ENCODE peak calls at places on chromosomes 13 and 19, in six cellular contexts. W is cardiac muscle cell, R is body of pancreas, M is mammary epithelial cell, V is pancreas, S is lower leg skin. N is an unnamed sample.

GRCh38 chr13:82480415-82480814 is 1401.9 kb downstream of the SLITRK1 start:
- DNase-seq in W (peak), R (no peak), S (no peak), M (no peak), V (no peak), N (no peak)

GRCh38 chr19:2527716-2528115 is 51.8 kb downstream of the GADD45B start:
- DNase-seq in M (no peak), W (no peak), R (no peak), V (no peak), S (no peak), N (no peak)

GRCh38 chr19:49894879-49895565 is 1.7 kb downstream of the IL4I1 start:
- DNase-seq in R (no peak), M (no peak), W (no peak), S (no peak), V (no peak), N (no peak)

GRCh38 chr13:43698743-43699142 is 88.0 kb downstream of the ENOX1 start:
- DNase-seq in W (no peak), M (no peak), S (no peak), V (no peak), R (no peak), N (no peak)

GRCh38 chr13:51684076-51684475 is 99.8 kb downstream of the WDFY2 start:
- DNase-seq in W (no peak), S (no peak), M (no peak), R (no peak), V (no peak), N (no peak)

GRCh38 chr19:10395436-10395835 is 7.9 kb downstream of the CDC37 start:
- DNase-seq in R (no peak), M (no peak), V (peak), S (no peak), W (no peak), N (no peak)

GRCh38 chr13:40247845-40248244 is 418.6 kb downstream of the FOXO1 start:
- DNase-seq in R (no peak), S (no peak), M (peak), W (no peak), V (no peak), N (no peak)

GRCh38 chr13:60090579-60090978 is 73.1 kb downstream of the DIAPH3 start:
- DNase-seq in M (no peak), W (no peak), V (no peak), R (no peak), S (no peak), N (no peak)

GRCh38 chr13:51689597-51689996 is 105.3 kb downstream of the WDFY2 start:
- DNase-seq in V (no peak), R (no peak), S (no peak), W (no peak), M (peak), N (no peak)

GRCh38 chr13:29621841-29622240 is 26.4 kb upstream of the SLC7A1 start:
- DNase-seq in R (no peak), W (no peak), S (no peak), V (no peak), M (no peak), N (no peak)

GRCh38 chr19:44608391-44608821 is 5.0 kb upstream of the IGSF23 start:
- DNase-seq in R (no peak), V (no peak), W (no peak), M (no peak), S (no peak), N (no peak)

GRCh38 chr13:98658131-98658530 is 81.2 kb upstream of the STK24 start:
- DNase-seq in S (peak), V (no peak), R (no peak), W (no peak), M (peak), N (no peak)

GRCh38 chr19:42032428-42032827 is 37.6 kb downstream of the GRIK5 start:
- DNase-seq in R (no peak), V (no peak), M (no peak), S (no peak), W (no peak), N (no peak)

GRCh38 chr13:51849145-51850101 is 4.4 kb upstream of the TMEM272 start:
- DNase-seq in V (no peak), R (peak), M (no peak), W (peak), S (no peak), N (no peak)

GRCh38 chr13:73000027-73000674 is 58.7 kb upstream of the KLF5 start:
- DNase-seq in R (no peak), W (peak), S (no peak), M (peak), V (no peak), N (no peak)

DNA sequence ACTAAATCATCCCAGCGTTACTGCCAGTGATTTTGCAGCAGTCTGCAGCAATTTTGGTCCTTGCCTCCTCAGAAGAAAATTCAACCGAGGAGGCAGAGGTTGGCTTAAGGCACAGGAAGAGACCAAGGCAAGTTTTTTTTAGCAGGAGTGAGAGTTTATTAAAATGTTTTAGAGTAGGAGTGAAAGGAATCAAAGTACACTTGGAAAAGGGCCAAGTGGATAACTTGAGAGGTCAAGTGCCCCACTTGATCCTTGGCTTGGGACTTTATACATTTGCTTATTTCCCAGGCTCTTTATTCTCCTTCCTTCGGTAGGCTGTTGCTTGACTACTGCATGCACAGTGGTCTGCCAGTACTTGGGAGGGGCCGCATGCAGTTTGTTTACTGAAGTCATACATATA is 2.9 kb upstream of the ZNF134 start:
- DNase-seq in V (no peak), M (no peak), R (no peak), W (peak), S (no peak), N (no peak)
- TF ChIP-seq CTCF in V (no peak), M (no peak), R (no peak), W (no peak), S (no peak), N (no peak)

DNA sequence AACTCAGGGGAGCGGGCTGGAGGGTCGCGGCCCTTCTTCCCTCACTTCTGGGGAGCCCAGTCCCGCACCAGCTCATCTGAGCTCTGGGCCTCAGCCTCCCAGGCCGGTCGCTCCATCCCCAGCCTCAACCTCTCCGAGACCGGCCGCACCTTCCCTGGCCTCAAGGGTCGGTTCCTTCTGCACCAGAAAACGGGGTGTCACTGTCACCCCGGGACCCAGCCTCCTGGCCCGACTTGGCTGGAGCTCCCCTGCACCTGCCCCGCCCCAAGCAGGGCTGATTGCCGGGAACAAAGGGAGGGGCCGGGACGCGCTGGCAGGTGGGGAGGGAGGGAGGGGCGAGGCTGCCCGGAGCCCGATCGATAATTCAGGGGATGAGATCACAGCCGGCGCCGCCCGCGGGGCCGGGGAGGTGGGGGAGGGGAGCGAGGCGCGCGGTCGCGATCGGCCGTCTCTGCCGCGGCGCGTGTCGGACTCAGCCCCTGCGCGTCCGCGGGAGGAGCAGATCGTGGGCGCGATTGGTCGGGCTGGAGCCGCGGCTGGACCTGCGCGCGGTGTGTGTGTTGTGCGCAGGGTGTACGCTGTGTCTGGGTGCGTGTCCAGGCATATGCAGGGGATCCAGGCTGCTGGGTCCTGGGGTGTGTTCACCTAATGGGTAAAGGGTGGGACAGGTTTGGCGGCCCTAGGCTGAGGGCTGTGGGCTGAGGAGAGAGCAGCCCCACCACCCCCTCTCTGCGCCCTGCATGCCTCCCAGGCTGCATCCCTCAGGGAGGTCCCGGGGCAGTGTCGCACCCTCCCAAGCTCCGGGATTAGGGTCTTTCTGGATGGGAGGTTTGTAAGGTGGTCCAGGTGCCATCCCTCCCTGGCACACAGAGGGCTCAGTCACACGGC is 1.1 kb upstream of the SHC2 start:
- DNase-seq in R (peak), M (no peak), W (peak), S (peak), V (peak), N (peak)
- H3K4me3 ChIP-seq in R (no peak), M (no peak), W (peak), S (no peak), V (peak), N (peak)

GRCh38 chr13:83876546-83876945 is 5.7 kb downstream of the SLITRK1 start:
- DNase-seq in S (no peak), V (no peak), W (no peak), M (no peak), R (no peak), N (no peak)

GRCh38 chr13:83878691-83879410 is 3.4 kb downstream of the SLITRK1 start:
- DNase-seq in M (no peak), S (peak), V (peak), R (no peak), W (peak), N (no peak)

GRCh38 chr13:83880275-83881027 is 1.8 kb downstream of the SLITRK1 start:
- DNase-seq in S (peak), R (peak), V (peak), M (no peak), W (no peak), N (no peak)

GRCh38 chr13:83879431-83880171 is 2.7 kb downstream of the SLITRK1 start:
- DNase-seq in R (peak), S (peak), M (peak), W (no peak), V (peak), N (no peak)

GRCh38 chr13:83877901-83878300 is 4.4 kb downstream of the SLITRK1 start:
- DNase-seq in R (no peak), M (no peak), V (no peak), S (no peak), W (no peak), N (no peak)
- TF ChIP-seq CTCF in R (no peak), M (no peak), V (no peak), S (no peak), W (no peak), N (no peak)

DNA sequence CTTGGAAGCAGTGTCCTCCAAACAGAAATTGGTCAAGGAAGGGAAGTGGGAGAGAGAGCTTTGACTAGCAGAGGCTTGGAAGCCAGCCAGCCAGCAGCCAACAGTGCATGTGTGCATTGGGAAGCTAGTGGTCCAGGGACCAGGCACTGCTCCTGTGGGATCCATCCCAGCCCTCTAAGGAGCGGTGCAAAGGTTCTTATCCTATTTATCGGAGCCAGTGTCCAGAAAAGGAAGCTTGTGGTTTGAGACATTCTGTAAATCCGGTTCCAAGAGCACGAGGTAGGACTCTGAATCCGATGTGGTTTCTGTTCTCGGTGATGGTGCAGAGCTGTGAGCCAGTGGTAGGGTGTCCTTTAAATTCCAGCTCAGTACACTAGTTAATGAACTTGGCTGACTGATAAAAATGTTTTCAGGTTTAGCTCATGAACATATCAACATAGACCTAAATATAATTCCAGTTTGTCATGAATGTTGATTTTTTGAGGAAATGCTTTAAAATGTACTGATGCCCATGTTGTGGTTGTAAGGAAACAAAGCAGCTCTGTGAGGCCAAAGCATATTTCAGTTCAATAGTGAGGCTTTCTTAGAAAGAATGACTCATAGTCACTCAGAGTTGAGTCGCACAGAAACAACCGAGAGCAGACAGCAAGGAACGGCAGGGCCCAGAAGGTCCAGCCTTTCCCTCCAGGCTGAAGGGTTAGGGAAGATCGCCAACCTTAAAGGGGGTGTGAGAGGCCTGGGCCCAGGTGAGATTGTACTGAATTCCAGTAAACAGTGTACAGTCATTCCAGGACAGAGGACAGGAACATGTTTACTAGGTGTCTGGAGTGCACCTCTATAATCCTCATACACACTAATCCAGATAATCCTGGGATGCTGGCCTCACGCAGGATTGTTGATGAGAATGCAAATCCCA is 21.5 kb upstream of the GARRE1 start:
- DNase-seq in V (no peak), W (no peak), S (peak), R (peak), M (peak), N (peak)
- H3K4me3 ChIP-seq in V (no peak), W (no peak), S (no peak), R (no peak), M (no peak), N (no peak)